ENCODE peak calls at places on chromosomes 12 and 14, in eight cellular contexts. One of them, this sample, is unnamed.
A peak's percentile ranks its signal among the peaks of the same experiment; 100 is the strongest.

GRCh38 chr14:96039633-96040311 is 610 bp downstream of the C14orf132 start:
- DNase-seq in body of pancreas: no peak
- DNase-seq in foreskin fibroblast: peak; percentile 57
- DNase-seq in fibroblast of pulmonary artery: peak; percentile 28
- DNase-seq in cardiac fibroblast: no peak
- DNase-seq in RWPE2: no peak
- DNase-seq in AG04450: no peak
- DNase-seq in fibroblast of the aortic adventitia: peak; percentile 43
- DNase-seq in this sample: no peak

GRCh38 chr14:77296155-77296554 is 24.5 kb downstream of the POMT2 start:
- DNase-seq in body of pancreas: no peak
- DNase-seq in foreskin fibroblast: no peak
- DNase-seq in fibroblast of pulmonary artery: no peak
- DNase-seq in cardiac fibroblast: no peak
- DNase-seq in RWPE2: no peak
- DNase-seq in AG04450: no peak
- DNase-seq in fibroblast of the aortic adventitia: no peak
- DNase-seq in this sample: no peak

GRCh38 chr14:55077691-55078151 is 26.3 kb downstream of the MAPK1IP1L start:
- DNase-seq in body of pancreas: peak; percentile 67
- DNase-seq in foreskin fibroblast: no peak
- DNase-seq in fibroblast of pulmonary artery: peak; percentile 62
- DNase-seq in cardiac fibroblast: peak; percentile 61
- DNase-seq in RWPE2: peak; percentile 95
- DNase-seq in AG04450: no peak
- DNase-seq in fibroblast of the aortic adventitia: peak; percentile 46
- DNase-seq in this sample: no peak

GRCh38 chr12:116321913-116322312 is 44.4 kb upstream of the MED13L start:
- DNase-seq in body of pancreas: no peak
- DNase-seq in foreskin fibroblast: no peak
- DNase-seq in fibroblast of pulmonary artery: no peak
- DNase-seq in cardiac fibroblast: no peak
- DNase-seq in RWPE2: no peak
- DNase-seq in AG04450: no peak
- DNase-seq in fibroblast of the aortic adventitia: no peak
- DNase-seq in this sample: no peak

GRCh38 chr12:112850343-112850742 is 56.4 kb upstream of the OAS1 start:
- DNase-seq in body of pancreas: no peak
- DNase-seq in foreskin fibroblast: no peak
- DNase-seq in fibroblast of pulmonary artery: no peak
- DNase-seq in cardiac fibroblast: no peak
- DNase-seq in RWPE2: no peak
- DNase-seq in AG04450: no peak
- DNase-seq in fibroblast of the aortic adventitia: no peak
- DNase-seq in this sample: no peak

GRCh38 chr14:54920052-54920451 is 17.4 kb upstream of the GCH1 start:
- DNase-seq in body of pancreas: no peak
- DNase-seq in foreskin fibroblast: no peak
- DNase-seq in fibroblast of pulmonary artery: no peak
- DNase-seq in cardiac fibroblast: no peak
- DNase-seq in RWPE2: no peak
- DNase-seq in AG04450: no peak
- DNase-seq in fibroblast of the aortic adventitia: no peak
- DNase-seq in this sample: no peak

GRCh38 chr12:52611080-52611468 is 7.3 kb downstream of the KRT73 start:
- DNase-seq in body of pancreas: no peak
- DNase-seq in foreskin fibroblast: no peak
- DNase-seq in fibroblast of pulmonary artery: no peak
- DNase-seq in cardiac fibroblast: no peak
- DNase-seq in RWPE2: no peak
- DNase-seq in AG04450: no peak
- DNase-seq in fibroblast of the aortic adventitia: no peak
- DNase-seq in this sample: no peak

GRCh38 chr12:127194176-127194575 is 1072.8 kb upstream of the TMEM132C start:
- DNase-seq in body of pancreas: no peak
- DNase-seq in foreskin fibroblast: no peak
- DNase-seq in fibroblast of pulmonary artery: no peak
- DNase-seq in cardiac fibroblast: no peak
- DNase-seq in RWPE2: no peak
- DNase-seq in AG04450: no peak
- DNase-seq in fibroblast of the aortic adventitia: no peak
- DNase-seq in this sample: no peak

GRCh38 chr12:788288-788687 is 35.9 kb downstream of the WNK1 start:
- DNase-seq in body of pancreas: no peak
- DNase-seq in foreskin fibroblast: no peak
- DNase-seq in fibroblast of pulmonary artery: no peak
- DNase-seq in cardiac fibroblast: no peak
- DNase-seq in RWPE2: no peak
- DNase-seq in AG04450: no peak
- DNase-seq in fibroblast of the aortic adventitia: no peak
- DNase-seq in this sample: no peak

GRCh38 chr14:69138189-69138535 is 14.8 kb downstream of the DCAF5 start:
- DNase-seq in body of pancreas: no peak
- DNase-seq in foreskin fibroblast: peak; percentile 75
- DNase-seq in fibroblast of pulmonary artery: peak; percentile 90
- DNase-seq in cardiac fibroblast: peak; percentile 81
- DNase-seq in RWPE2: no peak
- DNase-seq in AG04450: no peak
- DNase-seq in fibroblast of the aortic adventitia: peak; percentile 90
- DNase-seq in this sample: peak; percentile 47

GRCh38 chr12:72201457-72201856 is 70.7 kb upstream of the TRHDE start:
- DNase-seq in body of pancreas: no peak
- DNase-seq in foreskin fibroblast: no peak
- DNase-seq in fibroblast of pulmonary artery: no peak
- DNase-seq in cardiac fibroblast: no peak
- DNase-seq in RWPE2: no peak
- DNase-seq in AG04450: no peak
- DNase-seq in fibroblast of the aortic adventitia: no peak
- DNase-seq in this sample: no peak

GRCh38 chr14:76672123-76672522 is 89.1 kb upstream of the VASH1 start:
- DNase-seq in body of pancreas: no peak
- DNase-seq in foreskin fibroblast: peak; percentile 23
- DNase-seq in fibroblast of pulmonary artery: no peak
- DNase-seq in cardiac fibroblast: peak; percentile 6
- DNase-seq in RWPE2: no peak
- DNase-seq in AG04450: no peak
- DNase-seq in fibroblast of the aortic adventitia: no peak
- DNase-seq in this sample: no peak

GRCh38 chr12:11771356-11771755 is 121.9 kb downstream of the ETV6 start:
- DNase-seq in body of pancreas: no peak
- DNase-seq in foreskin fibroblast: no peak
- DNase-seq in fibroblast of pulmonary artery: peak; percentile 50
- DNase-seq in cardiac fibroblast: peak; percentile 46
- DNase-seq in RWPE2: no peak
- DNase-seq in AG04450: no peak
- DNase-seq in fibroblast of the aortic adventitia: no peak
- DNase-seq in this sample: no peak

GRCh38 chr12:49232940-49233841 is 31.7 kb upstream of the TUBA1C start:
- DNase-seq in body of pancreas: peak; percentile 53
- DNase-seq in foreskin fibroblast: peak; percentile 55
- DNase-seq in fibroblast of pulmonary artery: peak; percentile 52
- DNase-seq in cardiac fibroblast: peak; percentile 62
- DNase-seq in RWPE2: no peak
- DNase-seq in AG04450: no peak
- DNase-seq in fibroblast of the aortic adventitia: no peak
- DNase-seq in this sample: no peak

GRCh38 chr12:128486951-128487350 is 220.0 kb downstream of the TMEM132C start:
- DNase-seq in body of pancreas: peak; percentile 6
- DNase-seq in foreskin fibroblast: no peak
- DNase-seq in fibroblast of pulmonary artery: no peak
- DNase-seq in cardiac fibroblast: no peak
- DNase-seq in RWPE2: no peak
- DNase-seq in AG04450: no peak
- DNase-seq in fibroblast of the aortic adventitia: no peak
- DNase-seq in this sample: no peak

GRCh38 chr14:72678360-72678759 is 215.5 kb downstream of the DPF3 start:
- DNase-seq in body of pancreas: no peak
- DNase-seq in foreskin fibroblast: peak; percentile 86
- DNase-seq in fibroblast of pulmonary artery: peak; percentile 72
- DNase-seq in cardiac fibroblast: peak; percentile 82
- DNase-seq in RWPE2: no peak
- DNase-seq in AG04450: no peak
- DNase-seq in fibroblast of the aortic adventitia: peak; percentile 68
- DNase-seq in this sample: no peak

GRCh38 chr12:117854339-117855012 is 114.3 kb downstream of the KSR2 start:
- DNase-seq in body of pancreas: peak; percentile 28
- DNase-seq in foreskin fibroblast: peak; percentile 62
- DNase-seq in fibroblast of pulmonary artery: peak; percentile 54
- DNase-seq in cardiac fibroblast: peak; percentile 58
- DNase-seq in RWPE2: no peak
- DNase-seq in AG04450: no peak
- DNase-seq in fibroblast of the aortic adventitia: peak; percentile 37
- DNase-seq in this sample: no peak

GRCh38 chr14:55399912-55400311 is 11.7 kb downstream of the ATG14 start:
- DNase-seq in body of pancreas: no peak
- DNase-seq in foreskin fibroblast: peak; percentile 55
- DNase-seq in fibroblast of pulmonary artery: no peak
- DNase-seq in cardiac fibroblast: no peak
- DNase-seq in RWPE2: no peak
- DNase-seq in AG04450: no peak
- DNase-seq in fibroblast of the aortic adventitia: peak; percentile 11
- DNase-seq in this sample: no peak

GRCh38 chr12:62581288-62582064 is 114.8 kb downstream of the MON2 start:
- DNase-seq in body of pancreas: no peak
- DNase-seq in foreskin fibroblast: peak; percentile 73
- DNase-seq in fibroblast of pulmonary artery: peak; percentile 81
- DNase-seq in cardiac fibroblast: peak; percentile 77
- DNase-seq in RWPE2: no peak
- DNase-seq in AG04450: peak; percentile 20
- DNase-seq in fibroblast of the aortic adventitia: peak; percentile 86
- DNase-seq in this sample: peak; percentile 55

DNA sequence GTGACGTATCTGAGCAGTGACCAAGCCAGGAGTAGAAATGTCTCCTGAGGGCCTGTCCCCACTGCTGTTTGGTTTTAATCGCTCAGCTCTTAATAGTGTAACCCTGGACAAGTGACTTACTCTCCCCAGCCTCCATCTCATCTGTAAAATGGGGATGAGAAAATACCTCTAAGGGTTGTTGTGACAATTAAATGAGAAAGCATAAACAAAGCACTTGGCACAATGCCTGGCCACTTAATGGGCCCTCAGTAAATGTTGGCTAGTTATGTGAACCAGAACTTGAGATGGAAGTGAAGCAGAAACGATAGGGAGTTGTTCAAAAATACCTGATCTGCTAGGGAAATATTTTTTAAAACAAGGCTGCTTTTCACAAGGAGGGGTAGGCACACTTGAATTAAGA is 58.2 kb downstream of the HMGA2 start:
- DNase-seq in body of pancreas: no peak
- DNase-seq in foreskin fibroblast: peak; percentile 63
- DNase-seq in fibroblast of pulmonary artery: no peak
- DNase-seq in cardiac fibroblast: no peak
- DNase-seq in RWPE2: no peak
- DNase-seq in AG04450: no peak
- DNase-seq in fibroblast of the aortic adventitia: no peak
- DNase-seq in this sample: no peak
- H3K4me3 ChIP-seq in body of pancreas: no peak overlapping the region
- H3K4me3 ChIP-seq in foreskin fibroblast: peak overlapping the region; percentile 56
- H3K4me3 ChIP-seq in fibroblast of pulmonary artery: peak overlapping the region; percentile 51
- H3K4me3 ChIP-seq in cardiac fibroblast: peak overlapping the region; percentile 49
- H3K4me3 ChIP-seq in RWPE2: no peak overlapping the region
- H3K4me3 ChIP-seq in AG04450: no peak overlapping the region
- H3K4me3 ChIP-seq in fibroblast of the aortic adventitia: peak overlapping the region; percentile 62
- H3K4me3 ChIP-seq in this sample: peak overlapping the region; percentile 39

DNA sequence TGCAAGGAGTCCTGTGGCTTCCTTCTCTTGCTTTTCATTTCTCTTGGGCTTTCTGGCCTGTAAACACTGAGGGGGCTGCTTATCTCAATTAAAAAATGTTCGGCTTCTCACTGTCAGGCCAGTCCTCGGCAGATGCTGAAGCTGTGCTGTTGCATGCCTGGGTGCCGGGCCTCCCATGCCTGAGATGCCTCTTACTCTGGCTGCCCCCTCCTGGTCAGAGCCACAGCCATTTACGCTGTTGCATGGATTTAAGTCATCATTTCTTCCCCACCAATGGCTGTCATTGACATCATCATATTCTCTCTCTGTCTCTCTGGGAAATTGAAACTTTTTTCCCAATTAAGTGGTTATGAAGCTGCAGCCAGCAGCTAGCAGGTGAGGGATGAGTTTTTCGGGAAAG is 53.7 kb downstream of the FOXN4 start:
- DNase-seq in body of pancreas: no peak
- DNase-seq in foreskin fibroblast: peak; percentile 23
- DNase-seq in fibroblast of pulmonary artery: peak; percentile 43
- DNase-seq in cardiac fibroblast: peak; percentile 42
- DNase-seq in RWPE2: no peak
- DNase-seq in AG04450: no peak
- DNase-seq in fibroblast of the aortic adventitia: peak; percentile 15
- DNase-seq in this sample: no peak
- TF ChIP-seq CTCF in body of pancreas: no peak
- TF ChIP-seq CTCF in foreskin fibroblast: peak; percentile 13
- TF ChIP-seq CTCF in fibroblast of pulmonary artery: peak; percentile 20
- TF ChIP-seq CTCF in cardiac fibroblast: peak; percentile 20
- TF ChIP-seq CTCF in RWPE2: peak; percentile 14
- TF ChIP-seq CTCF in AG04450: peak; percentile 43
- TF ChIP-seq CTCF in fibroblast of the aortic adventitia: no peak
- TF ChIP-seq CTCF in this sample: no peak

GRCh38 chr12:120588948-120589930 is 8.0 kb upstream of the POP5 start:
- DNase-seq in body of pancreas: no peak
- DNase-seq in foreskin fibroblast: no peak
- DNase-seq in fibroblast of pulmonary artery: no peak
- DNase-seq in cardiac fibroblast: no peak
- DNase-seq in RWPE2: no peak
- DNase-seq in AG04450: no peak
- DNase-seq in fibroblast of the aortic adventitia: no peak
- DNase-seq in this sample: no peak
- H3K4me3 ChIP-seq in body of pancreas: no peak overlapping the region
- H3K4me3 ChIP-seq in foreskin fibroblast: no peak overlapping the region
- H3K4me3 ChIP-seq in fibroblast of pulmonary artery: no peak overlapping the region
- H3K4me3 ChIP-seq in cardiac fibroblast: no peak overlapping the region
- H3K4me3 ChIP-seq in RWPE2: no peak overlapping the region
- H3K4me3 ChIP-seq in AG04450: no peak overlapping the region
- H3K4me3 ChIP-seq in fibroblast of the aortic adventitia: no peak overlapping the region
- H3K4me3 ChIP-seq in this sample: no peak overlapping the region

DNA sequence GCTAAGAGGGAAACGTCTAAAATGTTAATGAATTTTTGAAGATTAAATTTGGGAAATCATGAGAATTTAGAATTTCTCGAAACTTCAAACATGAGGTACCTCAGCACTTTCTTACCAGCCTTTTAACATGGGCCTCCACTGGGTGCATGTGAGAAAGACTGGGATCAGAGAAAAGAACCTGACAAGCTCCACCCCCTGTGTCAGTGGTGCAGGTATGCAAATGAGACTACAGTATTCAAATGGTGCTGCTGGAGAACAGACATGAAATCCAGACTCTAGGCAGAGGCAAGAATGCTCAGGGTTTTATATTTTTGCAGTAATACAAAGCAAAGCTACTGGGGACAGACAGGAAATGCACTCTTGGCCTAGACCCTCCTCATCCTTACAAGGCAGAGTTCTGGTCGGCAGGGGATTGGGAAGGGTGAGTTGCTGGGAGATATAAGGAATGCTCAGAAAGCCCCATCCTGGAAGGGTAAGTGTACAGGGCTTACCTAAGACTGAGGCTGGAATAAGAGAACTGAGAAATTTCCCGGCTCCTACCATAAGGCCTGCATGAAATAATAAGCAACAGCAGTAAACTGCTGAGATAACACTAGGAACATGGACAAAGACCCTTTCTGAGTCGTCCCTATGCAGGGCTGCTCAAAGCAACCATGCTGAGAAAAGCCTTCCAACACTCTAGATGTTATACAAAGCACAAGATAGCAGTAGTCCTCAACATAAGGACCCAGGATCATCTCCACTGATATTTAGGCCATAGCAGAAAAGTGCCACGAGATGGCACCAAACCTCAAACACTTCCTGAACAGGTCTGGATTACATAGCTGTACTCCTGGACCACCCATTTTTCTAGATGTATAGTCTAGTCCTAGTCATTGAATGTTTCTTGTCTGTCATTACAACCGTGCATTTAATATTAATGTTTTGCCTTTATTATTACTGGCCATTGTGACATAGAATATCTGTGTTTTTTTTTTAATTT is 260.8 kb downstream of the RASSF9 start:
- DNase-seq in body of pancreas: peak; percentile 61
- DNase-seq in foreskin fibroblast: peak; percentile 81
- DNase-seq in fibroblast of pulmonary artery: peak; percentile 83
- DNase-seq in cardiac fibroblast: peak; percentile 81
- DNase-seq in RWPE2: no peak
- DNase-seq in AG04450: peak; percentile 30
- DNase-seq in fibroblast of the aortic adventitia: peak; percentile 79
- DNase-seq in this sample: peak; percentile 59
- TF ChIP-seq CTCF in body of pancreas: peak; percentile 73
- TF ChIP-seq CTCF in foreskin fibroblast: peak; percentile 67
- TF ChIP-seq CTCF in fibroblast of pulmonary artery: peak; percentile 86
- TF ChIP-seq CTCF in cardiac fibroblast: peak; percentile 72
- TF ChIP-seq CTCF in RWPE2: peak; percentile 85
- TF ChIP-seq CTCF in AG04450: peak; percentile 83
- TF ChIP-seq CTCF in fibroblast of the aortic adventitia: peak; percentile 81
- TF ChIP-seq CTCF in this sample: peak; percentile 71

This sample was measured in astrocyte of the cerebellum.